ENCODE peak calls at places on chromosomes 11 and 22, in eight cellular contexts. I is skeletal muscle cell, Y is globus pallidus, A is activated gamma-delta T cell, K is HFFc6, G is posterior cingulate gyrus, T is M059J, O is psoas muscle. H is an unnamed sample.
A peak's percentile ranks its signal among the peaks of the same experiment; 100 is the strongest.

GRCh38 chr22:46769191-46769675 is 6.8 kb downstream of the TBC1D22A start:
- DNase-seq in I (no peak), Y (peak; percentile 53), A (no peak), K (no peak), G (no peak), T (no peak), O (peak; percentile 59), H (no peak)

GRCh38 chr11:103947566-103947919 is 88.9 kb upstream of the DDI1 start:
- DNase-seq in I (peak; percentile 59), Y (no peak), A (no peak), K (peak; percentile 46), G (no peak), T (peak; percentile 92), O (no peak), H (peak; percentile 41)

GRCh38 chr22:19824197-19825015 is 30.3 kb downstream of the GNB1L start:
- DNase-seq in I (no peak), Y (no peak), A (no peak), K (no peak), G (no peak), T (no peak), O (no peak), H (no peak)

GRCh38 chr11:108246885-108247284 is 24.0 kb downstream of the ATM start:
- DNase-seq in I (no peak), Y (no peak), A (no peak), K (no peak), G (no peak), T (no peak), O (no peak), H (no peak)

GRCh38 chr11:13286247-13286821 is 8.7 kb downstream of the BMAL1 start:
- DNase-seq in I (no peak), Y (no peak), A (no peak), K (no peak), G (no peak), T (no peak), O (no peak), H (no peak)

GRCh38 chr11:132559371-132560036 is 972.8 kb downstream of the OPCML start:
- DNase-seq in I (no peak), Y (no peak), A (no peak), K (peak; percentile 7), G (no peak), T (no peak), O (no peak), H (no peak)

GRCh38 chr11:31160504-31161422 is 208.8 kb downstream of the DCDC1 start:
- DNase-seq in I (no peak), Y (no peak), A (no peak), K (no peak), G (no peak), T (peak; percentile 3), O (no peak), H (no peak)

GRCh38 chr22:19496324-19496630 is 16.6 kb downstream of the CDC45 start:
- DNase-seq in I (no peak), Y (no peak), A (no peak), K (no peak), G (no peak), T (no peak), O (no peak), H (no peak)

GRCh38 chr22:41508770-41509170 is 35.5 kb downstream of the POLR3H start:
- DNase-seq in I (no peak), Y (peak; percentile 92), A (no peak), K (no peak), G (peak; percentile 74), T (no peak), O (no peak), H (no peak)

GRCh38 chr11:76604652-76605241 is 65.8 kb downstream of the LRRC32 start:
- DNase-seq in I (no peak), Y (peak; percentile 23), A (no peak), K (peak; percentile 36), G (no peak), T (peak; percentile 80), O (peak; percentile 54), H (peak; percentile 78)

GRCh38 chr11:118622376-118623290 is 15.2 kb downstream of the PHLDB1 start:
- DNase-seq in I (no peak), Y (peak; percentile 67), A (no peak), K (peak; percentile 68), G (peak; percentile 41), T (peak; percentile 98), O (peak; percentile 72), H (peak; percentile 71)

GRCh38 chr11:27158763-27159679 is 118.4 kb downstream of the BBOX1 start:
- DNase-seq in I (peak; percentile 77), Y (peak; percentile 61), A (no peak), K (peak; percentile 73), G (peak; percentile 46), T (peak; percentile 76), O (peak; percentile 18), H (peak; percentile 26)

GRCh38 chr22:23110190-23110921 is 31.4 kb downstream of the RSPH14 start:
- DNase-seq in I (peak; percentile 46), Y (no peak), A (no peak), K (no peak), G (no peak), T (peak; percentile 11), O (no peak), H (no peak)

GRCh38 chr22:50281957-50282356 is 11.8 kb upstream of the MAPK11 start:
- DNase-seq in I (no peak), Y (no peak), A (no peak), K (no peak), G (no peak), T (no peak), O (no peak), H (no peak)

GRCh38 chr11:95991545-95991944 is 67.6 kb upstream of the MTMR2 start:
- DNase-seq in I (no peak), Y (no peak), A (no peak), K (peak; percentile 35), G (no peak), T (peak; percentile 15), O (no peak), H (peak; percentile 49)

GRCh38 chr11:18235394-18235926 is 1.1 kb downstream of the SAA4 start:
- DNase-seq in I (no peak), Y (no peak), A (no peak), K (no peak), G (no peak), T (no peak), O (no peak), H (no peak)

GRCh38 chr11:34633990-34634725 is 13.3 kb downstream of the EHF start:
- DNase-seq in I (no peak), Y (no peak), A (no peak), K (peak; percentile 25), G (no peak), T (peak; percentile 47), O (no peak), H (no peak)

GRCh38 chr22:26479043-26479791 is 4.4 kb downstream of the HPS4 start:
- DNase-seq in I (no peak), Y (peak; percentile 12), A (no peak), K (no peak), G (no peak), T (no peak), O (no peak), H (no peak)

GRCh38 chr11:117145393-117145761 is 1.3 kb downstream of the PAFAH1B2 start:
- DNase-seq in I (no peak), Y (no peak), A (no peak), K (peak; percentile 48), G (no peak), T (peak; percentile 59), O (no peak), H (no peak)

GRCh38 chr11:25576320-25576719 is 755.6 kb upstream of the ANO3 start:
- DNase-seq in I (no peak), Y (no peak), A (no peak), K (no peak), G (no peak), T (no peak), O (no peak), H (no peak)

GRCh38 chr11:12188548-12189317 is 78.3 kb downstream of the MICAL2 start:
- DNase-seq in I (no peak), Y (no peak), A (no peak), K (no peak), G (no peak), T (no peak), O (no peak), H (no peak)

GRCh38 chr11:4093519-4094347 is 866 bp upstream of the RRM1 start:
- DNase-seq in I (no peak), Y (no peak), A (no peak), K (no peak), G (no peak), T (no peak), O (no peak), H (no peak)

GRCh38 chr11:128470081-128470480 is 117.3 kb downstream of the ETS1 start:
- DNase-seq in I (no peak), Y (no peak), A (no peak), K (no peak), G (no peak), T (no peak), O (no peak), H (no peak)

GRCh38 chr22:49545606-49546005 is 282.1 kb downstream of the BRD1 start:
- DNase-seq in I (no peak), Y (no peak), A (no peak), K (no peak), G (no peak), T (no peak), O (no peak), H (no peak)

GRCh38 chr22:39123811-39124668 is 27.0 kb downstream of the APOBEC3H start:
- DNase-seq in I (no peak), Y (no peak), A (no peak), K (no peak), G (no peak), T (no peak), O (no peak), H (no peak)

GRCh38 chr11:111067994-111068393 is 177.5 kb upstream of the POU2AF2 start:
- DNase-seq in I (no peak), Y (no peak), A (no peak), K (no peak), G (no peak), T (no peak), O (no peak), H (no peak)

GRCh38 chr11:106156290-106156937 is 79.0 kb downstream of the AASDHPPT start:
- DNase-seq in I (peak; percentile 30), Y (peak; percentile 20), A (no peak), K (peak; percentile 48), G (no peak), T (peak; percentile 56), O (no peak), H (peak; percentile 26)

GRCh38 chr11:109018639-109019038 is 353.8 kb downstream of the DDX10 start:
- DNase-seq in I (no peak), Y (no peak), A (no peak), K (no peak), G (no peak), T (no peak), O (no peak), H (no peak)

GRCh38 chr11:48150213-48150612 is 66.4 kb upstream of the OR4B1 start:
- DNase-seq in I (peak; percentile 35), Y (no peak), A (no peak), K (no peak), G (no peak), T (no peak), O (no peak), H (no peak)

GRCh38 chr22:49969751-49970527 is 9.4 kb downstream of the PIM3 start:
- DNase-seq in I (no peak), Y (no peak), A (no peak), K (no peak), G (no peak), T (no peak), O (peak; percentile 24), H (no peak)

GRCh38 chr11:67506426-67507032 is 1.4 kb upstream of the PITPNM1 start:
- DNase-seq in I (no peak), Y (no peak), A (no peak), K (no peak), G (no peak), T (no peak), O (no peak), H (no peak)

GRCh38 chr11:41281131-41281742 is 178.2 kb downstream of the LRRC4C start:
- DNase-seq in I (no peak), Y (no peak), A (no peak), K (no peak), G (no peak), T (peak; percentile 31), O (no peak), H (peak; percentile 1)

GRCh38 chr22:40855104-40855959 is 1.1 kb downstream of the ST13 start:
- DNase-seq in I (no peak), Y (peak; percentile 18), A (no peak), K (no peak), G (no peak), T (peak; percentile 18), O (peak; percentile 14), H (no peak)

GRCh38 chr11:17722000-17722643 is 2.8 kb downstream of the MYOD1 start:
- DNase-seq in I (no peak), Y (no peak), A (no peak), K (peak; percentile 11), G (no peak), T (peak; percentile 64), O (no peak), H (no peak)

H was measured in GM04503.